ENCODE peak calls at places on chromosomes 7 and 10, in seven cellular contexts. One of them, this sample, is unnamed.
A peak's percentile ranks its signal among the peaks of the same experiment; 100 is the strongest.

GRCh38 chr7:144738708-144739314 is 97.0 kb downstream of the TPK1 start:
- DNase-seq in aorta: no peak
- DNase-seq in PC-9: no peak
- DNase-seq in CD4-positive, CD25-positive, alpha-beta regulatory T cell: no peak
- DNase-seq in stimulated activated CD8-positive, alpha-beta memory T cell treated with anti-CD3 and anti-CD28 coated beads, Interleukin-15, amount 100 ng/mL, for 48 hours: no peak
- DNase-seq in NCI-H460: peak; percentile 50
- DNase-seq in NCI-H345: peak; percentile 25
- DNase-seq in this sample: peak; percentile 20

GRCh38 chr7:138122162-138122561 is 45.9 kb downstream of the AKR1D1 start:
- DNase-seq in aorta: no peak
- DNase-seq in PC-9: no peak
- DNase-seq in CD4-positive, CD25-positive, alpha-beta regulatory T cell: no peak
- DNase-seq in stimulated activated CD8-positive, alpha-beta memory T cell treated with anti-CD3 and anti-CD28 coated beads, Interleukin-15, amount 100 ng/mL, for 48 hours: no peak
- DNase-seq in NCI-H460: no peak
- DNase-seq in NCI-H345: no peak
- DNase-seq in this sample: no peak

GRCh38 chr10:86655596-86655995 is 1.2 kb downstream of the OPN4 start:
- DNase-seq in aorta: peak; percentile 13
- DNase-seq in PC-9: no peak
- DNase-seq in CD4-positive, CD25-positive, alpha-beta regulatory T cell: no peak
- DNase-seq in stimulated activated CD8-positive, alpha-beta memory T cell treated with anti-CD3 and anti-CD28 coated beads, Interleukin-15, amount 100 ng/mL, for 48 hours: no peak
- DNase-seq in NCI-H460: no peak
- DNase-seq in NCI-H345: no peak
- DNase-seq in this sample: no peak

GRCh38 chr7:34327681-34328080 is 330.3 kb upstream of the NPSR1 start:
- DNase-seq in aorta: no peak
- DNase-seq in PC-9: no peak
- DNase-seq in CD4-positive, CD25-positive, alpha-beta regulatory T cell: no peak
- DNase-seq in stimulated activated CD8-positive, alpha-beta memory T cell treated with anti-CD3 and anti-CD28 coated beads, Interleukin-15, amount 100 ng/mL, for 48 hours: no peak
- DNase-seq in NCI-H460: no peak
- DNase-seq in NCI-H345: no peak
- DNase-seq in this sample: no peak

GRCh38 chr10:1100143-1100542 is 44.0 kb downstream of the WDR37 start:
- DNase-seq in aorta: no peak
- DNase-seq in PC-9: no peak
- DNase-seq in CD4-positive, CD25-positive, alpha-beta regulatory T cell: no peak
- DNase-seq in stimulated activated CD8-positive, alpha-beta memory T cell treated with anti-CD3 and anti-CD28 coated beads, Interleukin-15, amount 100 ng/mL, for 48 hours: no peak
- DNase-seq in NCI-H460: no peak
- DNase-seq in NCI-H345: no peak
- DNase-seq in this sample: no peak

GRCh38 chr10:106705576-106706526 is 458.7 kb downstream of the SORCS1 start:
- DNase-seq in aorta: no peak
- DNase-seq in PC-9: no peak
- DNase-seq in CD4-positive, CD25-positive, alpha-beta regulatory T cell: no peak
- DNase-seq in stimulated activated CD8-positive, alpha-beta memory T cell treated with anti-CD3 and anti-CD28 coated beads, Interleukin-15, amount 100 ng/mL, for 48 hours: no peak
- DNase-seq in NCI-H460: peak; percentile 72
- DNase-seq in NCI-H345: peak; percentile 5
- DNase-seq in this sample: peak; percentile 52

GRCh38 chr10:51786016-51786683 is 86.8 kb upstream of the CSTF2T start:
- DNase-seq in aorta: no peak
- DNase-seq in PC-9: no peak
- DNase-seq in CD4-positive, CD25-positive, alpha-beta regulatory T cell: no peak
- DNase-seq in stimulated activated CD8-positive, alpha-beta memory T cell treated with anti-CD3 and anti-CD28 coated beads, Interleukin-15, amount 100 ng/mL, for 48 hours: no peak
- DNase-seq in NCI-H460: no peak
- DNase-seq in NCI-H345: no peak
- DNase-seq in this sample: no peak

GRCh38 chr10:119401671-119402395 is 140.7 kb downstream of the RGS10 start:
- DNase-seq in aorta: peak; percentile 78
- DNase-seq in PC-9: peak; percentile 72
- DNase-seq in CD4-positive, CD25-positive, alpha-beta regulatory T cell: no peak
- DNase-seq in stimulated activated CD8-positive, alpha-beta memory T cell treated with anti-CD3 and anti-CD28 coated beads, Interleukin-15, amount 100 ng/mL, for 48 hours: no peak
- DNase-seq in NCI-H460: peak; percentile 7
- DNase-seq in NCI-H345: no peak
- DNase-seq in this sample: no peak

GRCh38 chr7:103989200-103989784 is at the start of gene RELN:
- DNase-seq in aorta: no peak
- DNase-seq in PC-9: no peak
- DNase-seq in CD4-positive, CD25-positive, alpha-beta regulatory T cell: no peak
- DNase-seq in stimulated activated CD8-positive, alpha-beta memory T cell treated with anti-CD3 and anti-CD28 coated beads, Interleukin-15, amount 100 ng/mL, for 48 hours: no peak
- DNase-seq in NCI-H460: no peak
- DNase-seq in NCI-H345: peak; percentile 79
- DNase-seq in this sample: no peak

GRCh38 chr10:12299222-12299973 is 49.9 kb upstream of the CAMK1D start:
- DNase-seq in aorta: no peak
- DNase-seq in PC-9: no peak
- DNase-seq in CD4-positive, CD25-positive, alpha-beta regulatory T cell: no peak
- DNase-seq in stimulated activated CD8-positive, alpha-beta memory T cell treated with anti-CD3 and anti-CD28 coated beads, Interleukin-15, amount 100 ng/mL, for 48 hours: no peak
- DNase-seq in NCI-H460: no peak
- DNase-seq in NCI-H345: peak; percentile 8
- DNase-seq in this sample: no peak

GRCh38 chr7:73423519-73424485 is 9.8 kb upstream of the FZD9 start:
- DNase-seq in aorta: peak; percentile 58
- DNase-seq in PC-9: no peak
- DNase-seq in CD4-positive, CD25-positive, alpha-beta regulatory T cell: no peak
- DNase-seq in stimulated activated CD8-positive, alpha-beta memory T cell treated with anti-CD3 and anti-CD28 coated beads, Interleukin-15, amount 100 ng/mL, for 48 hours: no peak
- DNase-seq in NCI-H460: no peak
- DNase-seq in NCI-H345: no peak
- DNase-seq in this sample: no peak

GRCh38 chr10:126729314-126729871 is 58.9 kb upstream of the C10orf90 start:
- DNase-seq in aorta: no peak
- DNase-seq in PC-9: no peak
- DNase-seq in CD4-positive, CD25-positive, alpha-beta regulatory T cell: no peak
- DNase-seq in stimulated activated CD8-positive, alpha-beta memory T cell treated with anti-CD3 and anti-CD28 coated beads, Interleukin-15, amount 100 ng/mL, for 48 hours: no peak
- DNase-seq in NCI-H460: no peak
- DNase-seq in NCI-H345: no peak
- DNase-seq in this sample: no peak

GRCh38 chr7:18896343-18896975 is 221.0 kb downstream of the TWIST1 start:
- DNase-seq in aorta: no peak
- DNase-seq in PC-9: no peak
- DNase-seq in CD4-positive, CD25-positive, alpha-beta regulatory T cell: no peak
- DNase-seq in stimulated activated CD8-positive, alpha-beta memory T cell treated with anti-CD3 and anti-CD28 coated beads, Interleukin-15, amount 100 ng/mL, for 48 hours: no peak
- DNase-seq in NCI-H460: no peak
- DNase-seq in NCI-H345: no peak
- DNase-seq in this sample: no peak

GRCh38 chr10:2936816-2937215 is 130.5 kb upstream of the PFKP start:
- DNase-seq in aorta: no peak
- DNase-seq in PC-9: no peak
- DNase-seq in CD4-positive, CD25-positive, alpha-beta regulatory T cell: no peak
- DNase-seq in stimulated activated CD8-positive, alpha-beta memory T cell treated with anti-CD3 and anti-CD28 coated beads, Interleukin-15, amount 100 ng/mL, for 48 hours: no peak
- DNase-seq in NCI-H460: no peak
- DNase-seq in NCI-H345: no peak
- DNase-seq in this sample: no peak

GRCh38 chr10:129441391-129442009 is 25.5 kb upstream of the MGMT start:
- DNase-seq in aorta: no peak
- DNase-seq in PC-9: no peak
- DNase-seq in CD4-positive, CD25-positive, alpha-beta regulatory T cell: no peak
- DNase-seq in stimulated activated CD8-positive, alpha-beta memory T cell treated with anti-CD3 and anti-CD28 coated beads, Interleukin-15, amount 100 ng/mL, for 48 hours: no peak
- DNase-seq in NCI-H460: no peak
- DNase-seq in NCI-H345: no peak
- DNase-seq in this sample: no peak

GRCh38 chr7:45221896-45222604 is 64.5 kb downstream of the RAMP3 start:
- DNase-seq in aorta: no peak
- DNase-seq in PC-9: no peak
- DNase-seq in CD4-positive, CD25-positive, alpha-beta regulatory T cell: no peak
- DNase-seq in stimulated activated CD8-positive, alpha-beta memory T cell treated with anti-CD3 and anti-CD28 coated beads, Interleukin-15, amount 100 ng/mL, for 48 hours: no peak
- DNase-seq in NCI-H460: no peak
- DNase-seq in NCI-H345: no peak
- DNase-seq in this sample: no peak

GRCh38 chr7:148941598-148942280 is 57.6 kb upstream of the EZH2 start:
- DNase-seq in aorta: peak; percentile 71
- DNase-seq in PC-9: peak; percentile 81
- DNase-seq in CD4-positive, CD25-positive, alpha-beta regulatory T cell: peak; percentile 53
- DNase-seq in stimulated activated CD8-positive, alpha-beta memory T cell treated with anti-CD3 and anti-CD28 coated beads, Interleukin-15, amount 100 ng/mL, for 48 hours: peak; percentile 56
- DNase-seq in NCI-H460: peak; percentile 78
- DNase-seq in NCI-H345: peak; percentile 90
- DNase-seq in this sample: peak; percentile 74

GRCh38 chr7:149007615-149008014 is 20.7 kb downstream of the PDIA4 start:
- DNase-seq in aorta: no peak
- DNase-seq in PC-9: no peak
- DNase-seq in CD4-positive, CD25-positive, alpha-beta regulatory T cell: no peak
- DNase-seq in stimulated activated CD8-positive, alpha-beta memory T cell treated with anti-CD3 and anti-CD28 coated beads, Interleukin-15, amount 100 ng/mL, for 48 hours: no peak
- DNase-seq in NCI-H460: no peak
- DNase-seq in NCI-H345: no peak
- DNase-seq in this sample: no peak

GRCh38 chr10:69051303-69051702 is 36.6 kb upstream of the SRGN start:
- DNase-seq in aorta: peak; percentile 87
- DNase-seq in PC-9: no peak
- DNase-seq in CD4-positive, CD25-positive, alpha-beta regulatory T cell: no peak
- DNase-seq in stimulated activated CD8-positive, alpha-beta memory T cell treated with anti-CD3 and anti-CD28 coated beads, Interleukin-15, amount 100 ng/mL, for 48 hours: no peak
- DNase-seq in NCI-H460: no peak
- DNase-seq in NCI-H345: no peak
- DNase-seq in this sample: no peak

GRCh38 chr10:31353574-31353973 is 34.6 kb downstream of the ZEB1 start:
- DNase-seq in aorta: no peak
- DNase-seq in PC-9: peak; percentile 85
- DNase-seq in CD4-positive, CD25-positive, alpha-beta regulatory T cell: no peak
- DNase-seq in stimulated activated CD8-positive, alpha-beta memory T cell treated with anti-CD3 and anti-CD28 coated beads, Interleukin-15, amount 100 ng/mL, for 48 hours: peak; percentile 12
- DNase-seq in NCI-H460: peak; percentile 9
- DNase-seq in NCI-H345: no peak
- DNase-seq in this sample: peak; percentile 17

GRCh38 chr10:113499066-113499465 is 53.8 kb upstream of the HABP2 start:
- DNase-seq in aorta: no peak
- DNase-seq in PC-9: no peak
- DNase-seq in CD4-positive, CD25-positive, alpha-beta regulatory T cell: no peak
- DNase-seq in stimulated activated CD8-positive, alpha-beta memory T cell treated with anti-CD3 and anti-CD28 coated beads, Interleukin-15, amount 100 ng/mL, for 48 hours: no peak
- DNase-seq in NCI-H460: no peak
- DNase-seq in NCI-H345: no peak
- DNase-seq in this sample: peak; percentile 66

GRCh38 chr7:138388673-138389491 is 71.2 kb upstream of the TRIM24 start:
- DNase-seq in aorta: no peak
- DNase-seq in PC-9: peak; percentile 83
- DNase-seq in CD4-positive, CD25-positive, alpha-beta regulatory T cell: no peak
- DNase-seq in stimulated activated CD8-positive, alpha-beta memory T cell treated with anti-CD3 and anti-CD28 coated beads, Interleukin-15, amount 100 ng/mL, for 48 hours: no peak
- DNase-seq in NCI-H460: no peak
- DNase-seq in NCI-H345: no peak
- DNase-seq in this sample: no peak

GRCh38 chr7:155282671-155283070 is 15.0 kb upstream of the INSIG1 start:
- DNase-seq in aorta: peak; percentile 89
- DNase-seq in PC-9: no peak
- DNase-seq in CD4-positive, CD25-positive, alpha-beta regulatory T cell: no peak
- DNase-seq in stimulated activated CD8-positive, alpha-beta memory T cell treated with anti-CD3 and anti-CD28 coated beads, Interleukin-15, amount 100 ng/mL, for 48 hours: no peak
- DNase-seq in NCI-H460: no peak
- DNase-seq in NCI-H345: no peak
- DNase-seq in this sample: no peak

GRCh38 chr7:157139142-157140117 is 704 bp downstream of the UBE3C start:
- DNase-seq in aorta: peak; percentile 70
- DNase-seq in PC-9: peak; percentile 55
- DNase-seq in CD4-positive, CD25-positive, alpha-beta regulatory T cell: peak; percentile 68
- DNase-seq in stimulated activated CD8-positive, alpha-beta memory T cell treated with anti-CD3 and anti-CD28 coated beads, Interleukin-15, amount 100 ng/mL, for 48 hours: peak; percentile 46
- DNase-seq in NCI-H460: no peak
- DNase-seq in NCI-H345: peak; percentile 4
- DNase-seq in this sample: no peak

GRCh38 chr10:123878666-123879311 is 12.8 kb downstream of the CPXM2 start:
- DNase-seq in aorta: no peak
- DNase-seq in PC-9: no peak
- DNase-seq in CD4-positive, CD25-positive, alpha-beta regulatory T cell: no peak
- DNase-seq in stimulated activated CD8-positive, alpha-beta memory T cell treated with anti-CD3 and anti-CD28 coated beads, Interleukin-15, amount 100 ng/mL, for 48 hours: no peak
- DNase-seq in NCI-H460: no peak
- DNase-seq in NCI-H345: no peak
- DNase-seq in this sample: no peak

GRCh38 chr10:96690755-96691730 is 29.3 kb downstream of the PIK3AP1 start:
- DNase-seq in aorta: no peak
- DNase-seq in PC-9: no peak
- DNase-seq in CD4-positive, CD25-positive, alpha-beta regulatory T cell: no peak
- DNase-seq in stimulated activated CD8-positive, alpha-beta memory T cell treated with anti-CD3 and anti-CD28 coated beads, Interleukin-15, amount 100 ng/mL, for 48 hours: no peak
- DNase-seq in NCI-H460: no peak
- DNase-seq in NCI-H345: no peak
- DNase-seq in this sample: no peak

GRCh38 chr10:98268694-98269386 is 846 bp upstream of the LOXL4 start:
- DNase-seq in aorta: no peak
- DNase-seq in PC-9: no peak
- DNase-seq in CD4-positive, CD25-positive, alpha-beta regulatory T cell: no peak
- DNase-seq in stimulated activated CD8-positive, alpha-beta memory T cell treated with anti-CD3 and anti-CD28 coated beads, Interleukin-15, amount 100 ng/mL, for 48 hours: no peak
- DNase-seq in NCI-H460: no peak
- DNase-seq in NCI-H345: peak; percentile 69
- DNase-seq in this sample: no peak

GRCh38 chr10:70575874-70576802 is 26.4 kb downstream of the PRF1 start:
- DNase-seq in aorta: peak; percentile 75
- DNase-seq in PC-9: peak; percentile 72
- DNase-seq in CD4-positive, CD25-positive, alpha-beta regulatory T cell: no peak
- DNase-seq in stimulated activated CD8-positive, alpha-beta memory T cell treated with anti-CD3 and anti-CD28 coated beads, Interleukin-15, amount 100 ng/mL, for 48 hours: peak; percentile 35
- DNase-seq in NCI-H460: no peak
- DNase-seq in NCI-H345: peak; percentile 54
- DNase-seq in this sample: peak; percentile 55

GRCh38 chr7:38229386-38229785 is 44.0 kb downstream of the TARP start:
- DNase-seq in aorta: no peak
- DNase-seq in PC-9: no peak
- DNase-seq in CD4-positive, CD25-positive, alpha-beta regulatory T cell: no peak
- DNase-seq in stimulated activated CD8-positive, alpha-beta memory T cell treated with anti-CD3 and anti-CD28 coated beads, Interleukin-15, amount 100 ng/mL, for 48 hours: no peak
- DNase-seq in NCI-H460: no peak
- DNase-seq in NCI-H345: no peak
- DNase-seq in this sample: no peak

GRCh38 chr7:31095286-31096197 is 43.4 kb downstream of the ADCYAP1R1 start:
- DNase-seq in aorta: no peak
- DNase-seq in PC-9: no peak
- DNase-seq in CD4-positive, CD25-positive, alpha-beta regulatory T cell: no peak
- DNase-seq in stimulated activated CD8-positive, alpha-beta memory T cell treated with anti-CD3 and anti-CD28 coated beads, Interleukin-15, amount 100 ng/mL, for 48 hours: no peak
- DNase-seq in NCI-H460: no peak
- DNase-seq in NCI-H345: no peak
- DNase-seq in this sample: no peak

GRCh38 chr10:107767185-107767584 is 602.7 kb upstream of the SORCS1 start:
- DNase-seq in aorta: no peak
- DNase-seq in PC-9: no peak
- DNase-seq in CD4-positive, CD25-positive, alpha-beta regulatory T cell: no peak
- DNase-seq in stimulated activated CD8-positive, alpha-beta memory T cell treated with anti-CD3 and anti-CD28 coated beads, Interleukin-15, amount 100 ng/mL, for 48 hours: no peak
- DNase-seq in NCI-H460: no peak
- DNase-seq in NCI-H345: no peak
- DNase-seq in this sample: no peak

GRCh38 chr7:23003505-23004246 is 10.3 kb downstream of the HYCC1 start:
- DNase-seq in aorta: no peak
- DNase-seq in PC-9: no peak
- DNase-seq in CD4-positive, CD25-positive, alpha-beta regulatory T cell: no peak
- DNase-seq in stimulated activated CD8-positive, alpha-beta memory T cell treated with anti-CD3 and anti-CD28 coated beads, Interleukin-15, amount 100 ng/mL, for 48 hours: no peak
- DNase-seq in NCI-H460: no peak
- DNase-seq in NCI-H345: no peak
- DNase-seq in this sample: no peak

GRCh38 chr7:45256775-45257174 is 99.2 kb downstream of the RAMP3 start:
- DNase-seq in aorta: no peak
- DNase-seq in PC-9: peak; percentile 26
- DNase-seq in CD4-positive, CD25-positive, alpha-beta regulatory T cell: no peak
- DNase-seq in stimulated activated CD8-positive, alpha-beta memory T cell treated with anti-CD3 and anti-CD28 coated beads, Interleukin-15, amount 100 ng/mL, for 48 hours: no peak
- DNase-seq in NCI-H460: no peak
- DNase-seq in NCI-H345: no peak
- DNase-seq in this sample: no peak

GRCh38 chr7:29484280-29484679 is 79.4 kb upstream of the PRR15 start:
- DNase-seq in aorta: no peak
- DNase-seq in PC-9: no peak
- DNase-seq in CD4-positive, CD25-positive, alpha-beta regulatory T cell: no peak
- DNase-seq in stimulated activated CD8-positive, alpha-beta memory T cell treated with anti-CD3 and anti-CD28 coated beads, Interleukin-15, amount 100 ng/mL, for 48 hours: no peak
- DNase-seq in NCI-H460: no peak
- DNase-seq in NCI-H345: no peak
- DNase-seq in this sample: no peak

GRCh38 chr10:26214004-26214403 is 2.6 kb upstream of the GAD2 start:
- DNase-seq in aorta: no peak
- DNase-seq in PC-9: no peak
- DNase-seq in CD4-positive, CD25-positive, alpha-beta regulatory T cell: no peak
- DNase-seq in stimulated activated CD8-positive, alpha-beta memory T cell treated with anti-CD3 and anti-CD28 coated beads, Interleukin-15, amount 100 ng/mL, for 48 hours: no peak
- DNase-seq in NCI-H460: no peak
- DNase-seq in NCI-H345: no peak
- DNase-seq in this sample: no peak

GRCh38 chr7:64889686-64890162 is 13.3 kb upstream of the ZNF273 start:
- DNase-seq in aorta: no peak
- DNase-seq in PC-9: no peak
- DNase-seq in CD4-positive, CD25-positive, alpha-beta regulatory T cell: no peak
- DNase-seq in stimulated activated CD8-positive, alpha-beta memory T cell treated with anti-CD3 and anti-CD28 coated beads, Interleukin-15, amount 100 ng/mL, for 48 hours: no peak
- DNase-seq in NCI-H460: no peak
- DNase-seq in NCI-H345: no peak
- DNase-seq in this sample: no peak